ENCODE peak calls at places on chromosomes 16 and 17, in seven cellular contexts. One of them, this sample, is unnamed.

GRCh38 chr16:19559242-19559910 is 3.9 kb downstream of the VPS35L start:
- DNase-seq in stimulated activated CD4-positive, alpha-beta T cell treated with anti-CD3 and anti-CD28 coated beads, Interleukin-15, amount 100 ng/mL, for 24 hours: peak
- DNase-seq in COR-L47: peak
- DNase-seq in activated T-helper 1 cell treated with anti-CD3 and anti-CD28 coated beads, Interleukin-12 subunit alpha, Interleukin-12 subunit beta, Interleukin-2, Interleukin-4 antibody, amounts not matched to agents 30 ng/mL and 10 ng/mL and 1 ng/mL, durations not matched to agents 14 hours and 24 hours and 36 hours: no peak
- DNase-seq in NCI-H2029: peak
- DNase-seq in anterior cingulate cortex: no peak
- DNase-seq in EH: peak
- DNase-seq in this sample: peak

GRCh38 chr17:70780031-70780430 is 610.7 kb downstream of the KCNJ2 start:
- DNase-seq in stimulated activated CD4-positive, alpha-beta T cell treated with anti-CD3 and anti-CD28 coated beads, Interleukin-15, amount 100 ng/mL, for 24 hours: no peak
- DNase-seq in COR-L47: no peak
- DNase-seq in activated T-helper 1 cell treated with anti-CD3 and anti-CD28 coated beads, Interleukin-12 subunit alpha, Interleukin-12 subunit beta, Interleukin-2, Interleukin-4 antibody, amounts not matched to agents 30 ng/mL and 10 ng/mL and 1 ng/mL, durations not matched to agents 14 hours and 24 hours and 36 hours: no peak
- DNase-seq in NCI-H2029: no peak
- DNase-seq in anterior cingulate cortex: no peak
- DNase-seq in EH: no peak
- DNase-seq in this sample: peak

GRCh38 chr17:61484174-61484573 is 32.0 kb downstream of the TBX4 start:
- DNase-seq in stimulated activated CD4-positive, alpha-beta T cell treated with anti-CD3 and anti-CD28 coated beads, Interleukin-15, amount 100 ng/mL, for 24 hours: no peak
- DNase-seq in COR-L47: no peak
- DNase-seq in activated T-helper 1 cell treated with anti-CD3 and anti-CD28 coated beads, Interleukin-12 subunit alpha, Interleukin-12 subunit beta, Interleukin-2, Interleukin-4 antibody, amounts not matched to agents 30 ng/mL and 10 ng/mL and 1 ng/mL, durations not matched to agents 14 hours and 24 hours and 36 hours: no peak
- DNase-seq in NCI-H2029: no peak
- DNase-seq in anterior cingulate cortex: no peak
- DNase-seq in EH: no peak
- DNase-seq in this sample: no peak

GRCh38 chr17:32487460-32488176 is 825 bp downstream of the CDK5R1 start:
- DNase-seq in stimulated activated CD4-positive, alpha-beta T cell treated with anti-CD3 and anti-CD28 coated beads, Interleukin-15, amount 100 ng/mL, for 24 hours: peak
- DNase-seq in COR-L47: peak
- DNase-seq in activated T-helper 1 cell treated with anti-CD3 and anti-CD28 coated beads, Interleukin-12 subunit alpha, Interleukin-12 subunit beta, Interleukin-2, Interleukin-4 antibody, amounts not matched to agents 30 ng/mL and 10 ng/mL and 1 ng/mL, durations not matched to agents 14 hours and 24 hours and 36 hours: no peak
- DNase-seq in NCI-H2029: no peak
- DNase-seq in anterior cingulate cortex: no peak
- DNase-seq in EH: peak
- DNase-seq in this sample: peak

GRCh38 chr17:57468932-57469775 is 212.8 kb downstream of the MSI2 start:
- DNase-seq in stimulated activated CD4-positive, alpha-beta T cell treated with anti-CD3 and anti-CD28 coated beads, Interleukin-15, amount 100 ng/mL, for 24 hours: no peak
- DNase-seq in COR-L47: no peak
- DNase-seq in activated T-helper 1 cell treated with anti-CD3 and anti-CD28 coated beads, Interleukin-12 subunit alpha, Interleukin-12 subunit beta, Interleukin-2, Interleukin-4 antibody, amounts not matched to agents 30 ng/mL and 10 ng/mL and 1 ng/mL, durations not matched to agents 14 hours and 24 hours and 36 hours: no peak
- DNase-seq in NCI-H2029: no peak
- DNase-seq in anterior cingulate cortex: no peak
- DNase-seq in EH: no peak
- DNase-seq in this sample: no peak

GRCh38 chr17:40782450-40782849 is at the start of gene KRT27:
- DNase-seq in stimulated activated CD4-positive, alpha-beta T cell treated with anti-CD3 and anti-CD28 coated beads, Interleukin-15, amount 100 ng/mL, for 24 hours: no peak
- DNase-seq in COR-L47: no peak
- DNase-seq in activated T-helper 1 cell treated with anti-CD3 and anti-CD28 coated beads, Interleukin-12 subunit alpha, Interleukin-12 subunit beta, Interleukin-2, Interleukin-4 antibody, amounts not matched to agents 30 ng/mL and 10 ng/mL and 1 ng/mL, durations not matched to agents 14 hours and 24 hours and 36 hours: no peak
- DNase-seq in NCI-H2029: no peak
- DNase-seq in anterior cingulate cortex: no peak
- DNase-seq in EH: no peak
- DNase-seq in this sample: no peak

GRCh38 chr17:82791532-82791931 is 39.7 kb downstream of the TBCD start:
- DNase-seq in stimulated activated CD4-positive, alpha-beta T cell treated with anti-CD3 and anti-CD28 coated beads, Interleukin-15, amount 100 ng/mL, for 24 hours: no peak
- DNase-seq in COR-L47: no peak
- DNase-seq in activated T-helper 1 cell treated with anti-CD3 and anti-CD28 coated beads, Interleukin-12 subunit alpha, Interleukin-12 subunit beta, Interleukin-2, Interleukin-4 antibody, amounts not matched to agents 30 ng/mL and 10 ng/mL and 1 ng/mL, durations not matched to agents 14 hours and 24 hours and 36 hours: no peak
- DNase-seq in NCI-H2029: no peak
- DNase-seq in anterior cingulate cortex: no peak
- DNase-seq in EH: peak
- DNase-seq in this sample: peak

GRCh38 chr16:54326266-54326662 is 39.7 kb upstream of the IRX3 start:
- DNase-seq in stimulated activated CD4-positive, alpha-beta T cell treated with anti-CD3 and anti-CD28 coated beads, Interleukin-15, amount 100 ng/mL, for 24 hours: no peak
- DNase-seq in COR-L47: no peak
- DNase-seq in activated T-helper 1 cell treated with anti-CD3 and anti-CD28 coated beads, Interleukin-12 subunit alpha, Interleukin-12 subunit beta, Interleukin-2, Interleukin-4 antibody, amounts not matched to agents 30 ng/mL and 10 ng/mL and 1 ng/mL, durations not matched to agents 14 hours and 24 hours and 36 hours: no peak
- DNase-seq in NCI-H2029: no peak
- DNase-seq in anterior cingulate cortex: no peak
- DNase-seq in EH: peak
- DNase-seq in this sample: peak

GRCh38 chr16:77736879-77737278 is 14.6 kb downstream of the NUDT7 start:
- DNase-seq in stimulated activated CD4-positive, alpha-beta T cell treated with anti-CD3 and anti-CD28 coated beads, Interleukin-15, amount 100 ng/mL, for 24 hours: no peak
- DNase-seq in COR-L47: no peak
- DNase-seq in activated T-helper 1 cell treated with anti-CD3 and anti-CD28 coated beads, Interleukin-12 subunit alpha, Interleukin-12 subunit beta, Interleukin-2, Interleukin-4 antibody, amounts not matched to agents 30 ng/mL and 10 ng/mL and 1 ng/mL, durations not matched to agents 14 hours and 24 hours and 36 hours: no peak
- DNase-seq in NCI-H2029: no peak
- DNase-seq in anterior cingulate cortex: no peak
- DNase-seq in EH: no peak
- DNase-seq in this sample: no peak

GRCh38 chr16:20347666-20348364 is 4.7 kb downstream of the UMOD start:
- DNase-seq in stimulated activated CD4-positive, alpha-beta T cell treated with anti-CD3 and anti-CD28 coated beads, Interleukin-15, amount 100 ng/mL, for 24 hours: no peak
- DNase-seq in COR-L47: no peak
- DNase-seq in activated T-helper 1 cell treated with anti-CD3 and anti-CD28 coated beads, Interleukin-12 subunit alpha, Interleukin-12 subunit beta, Interleukin-2, Interleukin-4 antibody, amounts not matched to agents 30 ng/mL and 10 ng/mL and 1 ng/mL, durations not matched to agents 14 hours and 24 hours and 36 hours: no peak
- DNase-seq in NCI-H2029: no peak
- DNase-seq in anterior cingulate cortex: no peak
- DNase-seq in EH: no peak
- DNase-seq in this sample: no peak

GRCh38 chr16:25426829-25427228 is 169.2 kb upstream of the ZKSCAN2 start:
- DNase-seq in stimulated activated CD4-positive, alpha-beta T cell treated with anti-CD3 and anti-CD28 coated beads, Interleukin-15, amount 100 ng/mL, for 24 hours: no peak
- DNase-seq in COR-L47: no peak
- DNase-seq in activated T-helper 1 cell treated with anti-CD3 and anti-CD28 coated beads, Interleukin-12 subunit alpha, Interleukin-12 subunit beta, Interleukin-2, Interleukin-4 antibody, amounts not matched to agents 30 ng/mL and 10 ng/mL and 1 ng/mL, durations not matched to agents 14 hours and 24 hours and 36 hours: no peak
- DNase-seq in NCI-H2029: no peak
- DNase-seq in anterior cingulate cortex: no peak
- DNase-seq in EH: no peak
- DNase-seq in this sample: no peak

GRCh38 chr17:64178011-64178825 is 48.3 kb upstream of the ERN1 start:
- DNase-seq in stimulated activated CD4-positive, alpha-beta T cell treated with anti-CD3 and anti-CD28 coated beads, Interleukin-15, amount 100 ng/mL, for 24 hours: no peak
- DNase-seq in COR-L47: no peak
- DNase-seq in activated T-helper 1 cell treated with anti-CD3 and anti-CD28 coated beads, Interleukin-12 subunit alpha, Interleukin-12 subunit beta, Interleukin-2, Interleukin-4 antibody, amounts not matched to agents 30 ng/mL and 10 ng/mL and 1 ng/mL, durations not matched to agents 14 hours and 24 hours and 36 hours: no peak
- DNase-seq in NCI-H2029: no peak
- DNase-seq in anterior cingulate cortex: no peak
- DNase-seq in EH: peak
- DNase-seq in this sample: no peak

This sample was measured in ELR.